ENCODE peak calls at places on chromosomes 2 and 18, in five cellular contexts. E is HCT116, O is spleen, F is heart left ventricle, H is uterus. A is an unnamed sample.

GRCh38 chr18:62505669-62506494 is 16.9 kb upstream of the ZCCHC2 start:
- DNase-seq in H (no peak), F (no peak), E (no peak), O (peak; percentile 76), A (no peak)

GRCh38 chr2:144240656-144241339 is 279.1 kb downstream of the ZEB2 start:
- DNase-seq in E (no peak), O (no peak), F (no peak), H (no peak), A (no peak)

GRCh38 chr2:169452080-169452479 is 27.2 kb upstream of the BBS5 start:
- DNase-seq in E (peak; percentile 43), O (no peak), H (no peak), F (no peak), A (no peak)

GRCh38 chr2:20609349-20609994 is 41.4 kb downstream of the HS1BP3 start:
- DNase-seq in E (no peak), O (no peak), H (peak; percentile 96), F (no peak), A (peak; percentile 36)

GRCh38 chr2:1162768-1163584 is 212.3 kb downstream of the SNTG2 start:
- DNase-seq in F (no peak), E (no peak), O (no peak), H (no peak), A (no peak)

GRCh38 chr2:43519711-43520221 is 76.1 kb downstream of the THADA start:
- DNase-seq in E (no peak), H (no peak), F (no peak), O (no peak), A (no peak)

GRCh38 chr2:153770359-153770991 is 101.2 kb upstream of the GALNT13 start:
- DNase-seq in F (no peak), O (no peak), H (no peak), E (peak; percentile 2), A (no peak)

GRCh38 chr2:20930928-20931327 is 108.0 kb upstream of the LDAH start:
- DNase-seq in O (no peak), H (no peak), E (no peak), F (no peak), A (no peak)

GRCh38 chr2:222413295-222413911 is 10.9 kb upstream of the SGPP2 start:
- DNase-seq in E (no peak), O (no peak), F (no peak), H (no peak), A (no peak)

GRCh38 chr2:128406629-128407252 is 88.1 kb upstream of the HS6ST1 start:
- DNase-seq in E (no peak), O (peak; percentile 68), H (peak; percentile 2), F (no peak), A (no peak)

GRCh38 chr2:80040226-80040625 is 264.3 kb downstream of the LRRTM1 start:
- DNase-seq in O (no peak), F (no peak), E (no peak), H (no peak), A (no peak)

GRCh38 chr18:12604445-12605007 is 53.4 kb downstream of the SPIRE1 start:
- DNase-seq in O (no peak), H (no peak), E (no peak), F (no peak), A (no peak)

DNA sequence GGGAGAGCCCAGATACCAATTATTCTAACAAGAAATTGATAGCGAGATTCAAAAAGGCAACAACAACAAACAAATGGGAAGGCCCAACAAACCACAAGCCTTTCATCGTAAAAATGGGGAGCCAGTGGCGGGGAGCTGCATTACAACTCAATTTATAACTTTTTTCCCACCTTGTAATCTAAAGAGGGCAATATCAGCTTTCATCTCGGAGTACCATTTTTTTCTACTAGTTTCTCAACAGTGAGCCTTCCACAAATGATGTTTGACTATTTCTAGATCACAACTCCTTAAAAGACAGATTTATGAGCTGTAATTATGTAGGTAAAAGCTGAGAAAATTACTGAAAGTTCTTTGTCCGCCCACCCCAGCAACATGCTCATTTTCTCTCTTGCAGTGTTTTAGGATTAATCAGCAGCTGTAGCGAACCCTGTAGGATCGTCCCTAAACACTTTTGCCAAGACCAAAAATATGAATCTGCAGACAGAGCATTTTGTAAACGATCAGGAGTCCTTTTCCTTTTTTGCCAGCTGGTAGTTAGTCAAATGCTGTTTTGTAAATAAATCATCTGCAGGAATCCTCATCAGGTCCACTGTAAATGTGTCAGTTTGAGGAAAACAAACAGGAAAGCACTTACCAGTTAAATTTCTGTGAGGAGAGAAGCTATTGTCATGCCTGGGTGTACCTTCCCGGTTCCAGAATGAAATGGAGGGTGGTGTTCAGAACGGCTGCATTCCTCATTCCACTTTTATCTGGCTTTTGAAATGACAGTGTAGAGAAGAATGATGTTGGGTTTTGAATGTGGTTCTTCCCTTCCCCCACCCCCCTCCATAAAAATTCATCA is 53.2 kb downstream of the EEF1B2 start:
- DNase-seq in E (no peak), O (no peak), F (no peak), H (no peak), A (no peak)
- H3K4me3 ChIP-seq in E (no peak overlapping the region), O (no peak overlapping the region), F (no peak overlapping the region), H (no peak overlapping the region), A (no peak overlapping the region)

GRCh38 chr2:158011055-158011771 is 90.5 kb upstream of the UPP2 start:
- DNase-seq in H (no peak), E (no peak), F (no peak), O (no peak), A (no peak)

GRCh38 chr2:158009425-158009824 is 92.3 kb upstream of the UPP2 start:
- DNase-seq in F (no peak), E (no peak), H (no peak), O (no peak), A (no peak)

GRCh38 chr2:158002079-158002478 is 99.6 kb upstream of the UPP2 start:
- DNase-seq in F (no peak), H (no peak), E (no peak), O (no peak), A (no peak)

GRCh38 chr2:158004131-158004530 is 97.5 kb upstream of the UPP2 start:
- DNase-seq in O (no peak), E (no peak), H (no peak), F (no peak), A (no peak)

GRCh38 chr2:158006961-158007664 is 94.6 kb upstream of the UPP2 start:
- DNase-seq in H (no peak), E (no peak), F (no peak), O (no peak), A (peak; percentile 73)
- TF ChIP-seq CTCF in H (no peak), E (peak; percentile 15), F (no peak), O (no peak), A (peak; percentile 25)

DNA sequence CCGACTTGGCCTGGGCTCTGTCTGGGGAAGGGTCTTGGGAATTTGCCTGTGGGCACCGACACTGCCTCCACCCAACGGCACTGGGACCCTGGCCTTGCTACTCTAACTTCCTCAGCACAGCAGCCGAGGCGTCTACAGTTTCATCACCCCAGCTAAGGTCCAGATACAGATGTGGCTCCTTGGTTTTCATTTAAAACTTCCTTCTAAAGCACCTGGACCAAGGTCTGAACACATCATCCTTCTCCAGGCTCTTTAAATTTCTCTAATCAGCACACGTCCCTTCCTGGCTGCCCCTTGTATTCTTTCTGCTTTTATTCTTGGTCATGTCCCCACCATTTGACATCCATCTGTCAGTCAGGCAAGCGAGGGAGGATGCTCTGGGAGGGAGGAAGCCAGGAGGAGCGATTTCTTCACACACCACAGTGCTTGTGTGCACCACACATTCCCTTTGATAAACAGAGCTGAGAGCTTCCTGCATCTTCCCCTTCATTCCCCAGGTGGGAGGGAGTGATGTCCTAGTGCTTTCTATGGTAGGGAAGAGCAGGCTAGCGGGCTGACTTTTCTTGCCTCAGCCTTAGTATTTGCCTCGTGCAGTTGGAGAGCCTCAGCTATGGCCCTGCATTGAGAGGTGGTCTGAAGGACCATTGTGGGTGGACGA is 6.9 kb downstream of the LBH start:
- DNase-seq in H (peak; percentile 13), E (no peak), F (peak; percentile 50), O (peak; percentile 64), A (no peak)
- H3K4me1 ChIP-seq in H (no peaks in the 10 kb centered on the region), E (no peaks in the 10 kb centered on the region), F (peaks cover 89% of the 10 kb centered on the region), O (peaks cover 79% of the 10 kb centered on the region), A (peaks cover 52% of the 10 kb centered on the region)

GRCh38 chr18:22309191-22309590 is 108.5 kb downstream of the CTAGE1 start:
- DNase-seq in O (no peak), H (peak; percentile 58), F (no peak), E (no peak), A (no peak)

GRCh38 chr18:22318745-22319407 is 98.8 kb downstream of the CTAGE1 start:
- DNase-seq in H (no peak), E (no peak), O (no peak), F (no peak), A (no peak)

GRCh38 chr18:22311301-22311700 is 106.4 kb downstream of the CTAGE1 start:
- DNase-seq in E (no peak), H (no peak), O (no peak), F (no peak), A (no peak)

GRCh38 chr18:22314406-22314805 is 103.3 kb downstream of the CTAGE1 start:
- DNase-seq in O (no peak), H (peak; percentile 85), E (no peak), F (no peak), A (no peak)

GRCh38 chr18:22314001-22314400 is 103.7 kb downstream of the CTAGE1 start:
- DNase-seq in O (no peak), E (no peak), H (peak; percentile 67), F (no peak), A (no peak)
- H3K4me3 ChIP-seq in O (no peak overlapping the region), E (no peak overlapping the region), H (no peak overlapping the region), F (no peak overlapping the region), A (no peak overlapping the region)

GRCh38 chr18:36405611-36406010 is 108.1 kb downstream of the FHOD3 start:
- DNase-seq in H (no peak), F (no peak), E (no peak), O (no peak), A (no peak)

GRCh38 chr18:36401462-36401861 is 103.9 kb downstream of the FHOD3 start:
- DNase-seq in O (no peak), F (no peak), H (no peak), E (no peak), A (no peak)

GRCh38 chr18:36399055-36399454 is 101.5 kb downstream of the FHOD3 start:
- DNase-seq in H (no peak), E (no peak), F (no peak), O (no peak), A (no peak)

GRCh38 chr18:36403896-36404824 is 106.6 kb downstream of the FHOD3 start:
- DNase-seq in E (no peak), F (no peak), H (no peak), O (no peak), A (no peak)

GRCh38 chr18:36402765-36403396 is 105.4 kb downstream of the FHOD3 start:
- DNase-seq in H (no peak), E (no peak), F (peak; percentile 80), O (no peak), A (no peak)
- TF ChIP-seq CTCF in H (no peak), E (no peak), F (no peak), O (no peak), A (no peak)